ENCODE peak calls at places on chromosomes 4 and X, in ten cellular contexts. One of them, this sample, is unnamed.
A peak's percentile ranks its signal among the peaks of the same experiment; 100 is the strongest.

GRCh38 chrX:119885554-119886428 is 9.9 kb upstream of the AKAP14 start:
- DNase-seq in mesendoderm: peak; percentile 21
- DNase-seq in uterus: no peak
- DNase-seq in SK-N-SH: no peak
- DNase-seq in keratinocyte: no peak
- DNase-seq in Panc1: peak; percentile 81
- DNase-seq in transverse colon: no peak
- DNase-seq in naive thymus-derived CD4-positive, alpha-beta T cell: peak; percentile 9
- DNase-seq in small intestine: peak; percentile 94
- DNase-seq in body of pancreas: no peak
- DNase-seq in this sample: no peak

GRCh38 chr4:31613946-31614623 is 893.9 kb downstream of the PCDH7 start:
- DNase-seq in mesendoderm: peak; percentile 5
- DNase-seq in uterus: no peak
- DNase-seq in SK-N-SH: no peak
- DNase-seq in keratinocyte: no peak
- DNase-seq in Panc1: no peak
- DNase-seq in transverse colon: no peak
- DNase-seq in naive thymus-derived CD4-positive, alpha-beta T cell: no peak
- DNase-seq in small intestine: no peak
- DNase-seq in body of pancreas: no peak
- DNase-seq in this sample: no peak

GRCh38 chr4:71187399-71188196 is 151.2 kb upstream of the SLC4A4 start:
- DNase-seq in mesendoderm: peak; percentile 33
- DNase-seq in uterus: no peak
- DNase-seq in SK-N-SH: no peak
- DNase-seq in keratinocyte: no peak
- DNase-seq in Panc1: no peak
- DNase-seq in transverse colon: peak; percentile 56
- DNase-seq in naive thymus-derived CD4-positive, alpha-beta T cell: no peak
- DNase-seq in small intestine: peak; percentile 80
- DNase-seq in body of pancreas: peak; percentile 59
- DNase-seq in this sample: no peak

GRCh38 chrX:13223868-13224555 is 95.8 kb downstream of the ATXN3L start:
- DNase-seq in mesendoderm: peak; percentile 60
- DNase-seq in uterus: no peak
- DNase-seq in SK-N-SH: no peak
- DNase-seq in keratinocyte: peak; percentile 59
- DNase-seq in Panc1: peak; percentile 70
- DNase-seq in transverse colon: no peak
- DNase-seq in naive thymus-derived CD4-positive, alpha-beta T cell: no peak
- DNase-seq in small intestine: peak; percentile 13
- DNase-seq in body of pancreas: peak; percentile 38
- DNase-seq in this sample: no peak

GRCh38 chr4:75598390-75598789 is 31.9 kb downstream of the CDKL2 start:
- DNase-seq in mesendoderm: peak; percentile 30
- DNase-seq in uterus: no peak
- DNase-seq in SK-N-SH: no peak
- DNase-seq in keratinocyte: no peak
- DNase-seq in Panc1: no peak
- DNase-seq in transverse colon: no peak
- DNase-seq in naive thymus-derived CD4-positive, alpha-beta T cell: no peak
- DNase-seq in small intestine: no peak
- DNase-seq in body of pancreas: no peak
- DNase-seq in this sample: no peak

GRCh38 chr4:145613546-145614234 is 5.5 kb upstream of the MMAA start:
- DNase-seq in mesendoderm: no peak
- DNase-seq in uterus: no peak
- DNase-seq in SK-N-SH: no peak
- DNase-seq in keratinocyte: no peak
- DNase-seq in Panc1: no peak
- DNase-seq in transverse colon: no peak
- DNase-seq in naive thymus-derived CD4-positive, alpha-beta T cell: no peak
- DNase-seq in small intestine: no peak
- DNase-seq in body of pancreas: no peak
- DNase-seq in this sample: no peak

GRCh38 chr4:89482248-89482647 is 174.6 kb upstream of the GPRIN3 start:
- DNase-seq in mesendoderm: peak; percentile 88
- DNase-seq in uterus: no peak
- DNase-seq in SK-N-SH: peak; percentile 61
- DNase-seq in keratinocyte: no peak
- DNase-seq in Panc1: no peak
- DNase-seq in transverse colon: no peak
- DNase-seq in naive thymus-derived CD4-positive, alpha-beta T cell: no peak
- DNase-seq in small intestine: peak; percentile 66
- DNase-seq in body of pancreas: no peak
- DNase-seq in this sample: peak; percentile 69

GRCh38 chr4:25113915-25114904 is 46.0 kb downstream of the SEPSECS start:
- DNase-seq in mesendoderm: no peak
- DNase-seq in uterus: no peak
- DNase-seq in SK-N-SH: no peak
- DNase-seq in keratinocyte: no peak
- DNase-seq in Panc1: no peak
- DNase-seq in transverse colon: no peak
- DNase-seq in naive thymus-derived CD4-positive, alpha-beta T cell: no peak
- DNase-seq in small intestine: no peak
- DNase-seq in body of pancreas: no peak
- DNase-seq in this sample: no peak

GRCh38 chrX:134764202-134764785 is 106.0 kb upstream of the PLAC1 start:
- DNase-seq in mesendoderm: peak; percentile 93
- DNase-seq in uterus: no peak
- DNase-seq in SK-N-SH: peak; percentile 66
- DNase-seq in keratinocyte: peak; percentile 25
- DNase-seq in Panc1: peak; percentile 61
- DNase-seq in transverse colon: no peak
- DNase-seq in naive thymus-derived CD4-positive, alpha-beta T cell: no peak
- DNase-seq in small intestine: peak; percentile 53
- DNase-seq in body of pancreas: no peak
- DNase-seq in this sample: no peak

DNA sequence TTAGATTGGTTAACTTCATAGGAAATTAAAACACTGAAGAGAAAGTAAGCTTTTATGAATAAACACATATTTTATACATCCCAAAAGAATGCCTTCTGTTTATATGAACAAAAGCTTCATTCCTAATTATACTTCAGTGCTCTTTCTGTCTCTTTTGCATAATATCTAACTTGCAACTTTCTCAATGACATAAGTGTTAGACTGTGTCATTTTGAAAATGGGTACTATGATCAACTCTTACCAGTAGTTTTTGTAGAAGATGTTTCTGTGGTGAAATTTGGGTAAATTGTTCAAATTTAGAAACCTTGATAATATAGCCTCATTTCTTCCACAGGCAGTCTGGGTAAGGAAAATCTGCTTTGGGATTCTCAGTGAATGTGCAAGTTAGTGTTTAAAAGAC is 991.4 kb downstream of the CCSER1 start:
- DNase-seq in mesendoderm: no peak
- DNase-seq in uterus: no peak
- DNase-seq in SK-N-SH: no peak
- DNase-seq in keratinocyte: no peak
- DNase-seq in Panc1: no peak
- DNase-seq in transverse colon: no peak
- DNase-seq in naive thymus-derived CD4-positive, alpha-beta T cell: no peak
- DNase-seq in small intestine: no peak
- DNase-seq in body of pancreas: no peak
- DNase-seq in this sample: no peak
- H3K27ac ChIP-seq in mesendoderm: no peak overlapping the region
- H3K27ac ChIP-seq in uterus: no peak overlapping the region
- H3K27ac ChIP-seq in SK-N-SH: no peak overlapping the region
- H3K27ac ChIP-seq in keratinocyte: no peak overlapping the region
- H3K27ac ChIP-seq in Panc1: no peak overlapping the region
- H3K27ac ChIP-seq in transverse colon: no peak overlapping the region
- H3K27ac ChIP-seq in naive thymus-derived CD4-positive, alpha-beta T cell: no peak overlapping the region
- H3K27ac ChIP-seq in small intestine: no peak overlapping the region
- H3K27ac ChIP-seq in body of pancreas: no peak overlapping the region
- H3K27ac ChIP-seq in this sample: no peak overlapping the region

GRCh38 chr4:80036949-80037348 is 36.1 kb downstream of the ANTXR2 start:
- DNase-seq in mesendoderm: no peak
- DNase-seq in uterus: peak; percentile 40
- DNase-seq in SK-N-SH: no peak
- DNase-seq in keratinocyte: no peak
- DNase-seq in Panc1: no peak
- DNase-seq in transverse colon: no peak
- DNase-seq in naive thymus-derived CD4-positive, alpha-beta T cell: no peak
- DNase-seq in small intestine: peak; percentile 19
- DNase-seq in body of pancreas: no peak
- DNase-seq in this sample: no peak
- H3K4me3 ChIP-seq in mesendoderm: no peak overlapping the region
- H3K4me3 ChIP-seq in uterus: no peak overlapping the region
- H3K4me3 ChIP-seq in SK-N-SH: no peak overlapping the region
- H3K4me3 ChIP-seq in keratinocyte: no peak overlapping the region
- H3K4me3 ChIP-seq in Panc1: no peak overlapping the region
- H3K4me3 ChIP-seq in transverse colon: no peak overlapping the region
- H3K4me3 ChIP-seq in naive thymus-derived CD4-positive, alpha-beta T cell: no peak overlapping the region
- H3K4me3 ChIP-seq in small intestine: no peak overlapping the region
- H3K4me3 ChIP-seq in body of pancreas: no peak overlapping the region
- H3K4me3 ChIP-seq in this sample: no peak overlapping the region

GRCh38 chr4:29726938-29727337 is 993.2 kb upstream of the PCDH7 start:
- DNase-seq in mesendoderm: no peak
- DNase-seq in uterus: no peak
- DNase-seq in SK-N-SH: no peak
- DNase-seq in keratinocyte: no peak
- DNase-seq in Panc1: no peak
- DNase-seq in transverse colon: no peak
- DNase-seq in naive thymus-derived CD4-positive, alpha-beta T cell: no peak
- DNase-seq in small intestine: no peak
- DNase-seq in body of pancreas: no peak
- DNase-seq in this sample: no peak

GRCh38 chr4:29717658-29718057 is 1002.5 kb upstream of the PCDH7 start:
- DNase-seq in mesendoderm: no peak
- DNase-seq in uterus: no peak
- DNase-seq in SK-N-SH: no peak
- DNase-seq in keratinocyte: no peak
- DNase-seq in Panc1: no peak
- DNase-seq in transverse colon: no peak
- DNase-seq in naive thymus-derived CD4-positive, alpha-beta T cell: no peak
- DNase-seq in small intestine: no peak
- DNase-seq in body of pancreas: no peak
- DNase-seq in this sample: no peak

DNA sequence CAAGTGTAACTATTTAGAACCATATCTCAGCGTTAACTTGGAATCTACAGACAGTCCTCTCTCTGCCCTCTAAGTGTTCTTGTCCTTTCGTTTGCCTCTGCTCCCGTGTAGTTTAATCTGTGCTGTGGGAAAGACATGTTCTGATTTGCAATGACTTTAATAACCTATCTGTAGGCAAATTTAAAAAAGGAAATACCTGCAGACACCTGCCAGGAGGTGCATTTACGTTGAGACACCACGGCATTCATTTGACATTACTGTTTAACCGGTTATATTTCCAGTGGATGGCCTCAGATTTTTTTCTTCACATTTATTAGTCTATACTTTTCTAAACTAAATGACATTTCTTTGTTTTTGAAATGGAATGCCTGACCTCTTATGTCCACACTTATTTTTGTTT is 997.9 kb upstream of the PCDH7 start:
- DNase-seq in mesendoderm: no peak
- DNase-seq in uterus: no peak
- DNase-seq in SK-N-SH: no peak
- DNase-seq in keratinocyte: no peak
- DNase-seq in Panc1: no peak
- DNase-seq in transverse colon: no peak
- DNase-seq in naive thymus-derived CD4-positive, alpha-beta T cell: no peak
- DNase-seq in small intestine: no peak
- DNase-seq in body of pancreas: no peak
- DNase-seq in this sample: no peak
- H3K27ac ChIP-seq in mesendoderm: no peak overlapping the region
- H3K27ac ChIP-seq in uterus: no peak overlapping the region
- H3K27ac ChIP-seq in SK-N-SH: no peak overlapping the region
- H3K27ac ChIP-seq in keratinocyte: no peak overlapping the region
- H3K27ac ChIP-seq in Panc1: no peak overlapping the region
- H3K27ac ChIP-seq in transverse colon: no peak overlapping the region
- H3K27ac ChIP-seq in naive thymus-derived CD4-positive, alpha-beta T cell: no peak overlapping the region
- H3K27ac ChIP-seq in small intestine: no peak overlapping the region
- H3K27ac ChIP-seq in body of pancreas: no peak overlapping the region
- H3K27ac ChIP-seq in this sample: no peak overlapping the region

GRCh38 chrX:17226736-17227135 is 148.3 kb upstream of the NHS start:
- DNase-seq in mesendoderm: peak; percentile 58
- DNase-seq in uterus: no peak
- DNase-seq in SK-N-SH: no peak
- DNase-seq in keratinocyte: no peak
- DNase-seq in Panc1: no peak
- DNase-seq in transverse colon: no peak
- DNase-seq in naive thymus-derived CD4-positive, alpha-beta T cell: no peak
- DNase-seq in small intestine: no peak
- DNase-seq in body of pancreas: no peak
- DNase-seq in this sample: no peak
- H3K4me3 ChIP-seq in mesendoderm: no peak overlapping the region
- H3K4me3 ChIP-seq in uterus: no peak overlapping the region
- H3K4me3 ChIP-seq in SK-N-SH: no peak overlapping the region
- H3K4me3 ChIP-seq in keratinocyte: no peak overlapping the region
- H3K4me3 ChIP-seq in Panc1: no peak overlapping the region
- H3K4me3 ChIP-seq in transverse colon: no peak overlapping the region
- H3K4me3 ChIP-seq in naive thymus-derived CD4-positive, alpha-beta T cell: no peak overlapping the region
- H3K4me3 ChIP-seq in small intestine: no peak overlapping the region
- H3K4me3 ChIP-seq in body of pancreas: no peak overlapping the region
- H3K4me3 ChIP-seq in this sample: no peak overlapping the region

GRCh38 chr4:41327770-41328169 is 71.0 kb downstream of the UCHL1 start:
- DNase-seq in mesendoderm: no peak
- DNase-seq in uterus: no peak
- DNase-seq in SK-N-SH: no peak
- DNase-seq in keratinocyte: no peak
- DNase-seq in Panc1: no peak
- DNase-seq in transverse colon: no peak
- DNase-seq in naive thymus-derived CD4-positive, alpha-beta T cell: no peak
- DNase-seq in small intestine: no peak
- DNase-seq in body of pancreas: no peak
- DNase-seq in this sample: no peak
- H3K27ac ChIP-seq in mesendoderm: no peak overlapping the region
- H3K27ac ChIP-seq in uterus: no peak overlapping the region
- H3K27ac ChIP-seq in SK-N-SH: no peak overlapping the region
- H3K27ac ChIP-seq in keratinocyte: no peak overlapping the region
- H3K27ac ChIP-seq in Panc1: no peak overlapping the region
- H3K27ac ChIP-seq in transverse colon: no peak overlapping the region
- H3K27ac ChIP-seq in naive thymus-derived CD4-positive, alpha-beta T cell: no peak overlapping the region
- H3K27ac ChIP-seq in small intestine: no peak overlapping the region
- H3K27ac ChIP-seq in body of pancreas: no peak overlapping the region
- H3K27ac ChIP-seq in this sample: no peak overlapping the region

GRCh38 chr4:40189997-40190396 is 6.8 kb upstream of the RHOH start:
- DNase-seq in mesendoderm: no peak
- DNase-seq in uterus: no peak
- DNase-seq in SK-N-SH: no peak
- DNase-seq in keratinocyte: no peak
- DNase-seq in Panc1: no peak
- DNase-seq in transverse colon: no peak
- DNase-seq in naive thymus-derived CD4-positive, alpha-beta T cell: no peak
- DNase-seq in small intestine: no peak
- DNase-seq in body of pancreas: peak; percentile 63
- DNase-seq in this sample: no peak
- H3K4me3 ChIP-seq in mesendoderm: no peak overlapping the region
- H3K4me3 ChIP-seq in uterus: no peak overlapping the region
- H3K4me3 ChIP-seq in SK-N-SH: no peak overlapping the region
- H3K4me3 ChIP-seq in keratinocyte: no peak overlapping the region
- H3K4me3 ChIP-seq in Panc1: no peak overlapping the region
- H3K4me3 ChIP-seq in transverse colon: no peak overlapping the region
- H3K4me3 ChIP-seq in naive thymus-derived CD4-positive, alpha-beta T cell: peak overlapping the region; percentile 49
- H3K4me3 ChIP-seq in small intestine: no peak overlapping the region
- H3K4me3 ChIP-seq in body of pancreas: no peak overlapping the region
- H3K4me3 ChIP-seq in this sample: no peak overlapping the region